ENCODE peak calls at places on chromosomes 4 and X, in nine cellular contexts. One of them, this sample, is unnamed.
A peak's percentile ranks its signal among the peaks of the same experiment; 100 is the strongest.

GRCh38 chrX:144722307-144722706 is 525.0 kb upstream of the SPANXN1 start:
- DNase-seq in HFF-Myc: no peak
- DNase-seq in cardiac muscle cell: no peak
- DNase-seq in stimulated activated CD8-positive, alpha-beta memory T cell treated with anti-CD3 and anti-CD28 coated beads, Interleukin-7, amount 100 ng/mL, for 1 hour: no peak
- DNase-seq in left ventricle myocardium inferior: no peak
- DNase-seq in lung microvascular endothelial cell: no peak
- DNase-seq in NCI-H146: no peak
- DNase-seq in osteocyte: no peak
- DNase-seq in K562: no peak
- DNase-seq in this sample: no peak

GRCh38 chrX:103175944-103176753 is 38.8 kb upstream of the BEX4 start:
- DNase-seq in HFF-Myc: no peak
- DNase-seq in cardiac muscle cell: peak; percentile 64
- DNase-seq in stimulated activated CD8-positive, alpha-beta memory T cell treated with anti-CD3 and anti-CD28 coated beads, Interleukin-7, amount 100 ng/mL, for 1 hour: peak; percentile 3
- DNase-seq in left ventricle myocardium inferior: peak; percentile 36
- DNase-seq in lung microvascular endothelial cell: peak; percentile 52
- DNase-seq in NCI-H146: peak; percentile 22
- DNase-seq in osteocyte: no peak
- DNase-seq in K562: peak; percentile 56
- DNase-seq in this sample: no peak

GRCh38 chr4:20084488-20084887 is 167.2 kb upstream of the SLIT2 start:
- DNase-seq in HFF-Myc: no peak
- DNase-seq in cardiac muscle cell: no peak
- DNase-seq in stimulated activated CD8-positive, alpha-beta memory T cell treated with anti-CD3 and anti-CD28 coated beads, Interleukin-7, amount 100 ng/mL, for 1 hour: no peak
- DNase-seq in left ventricle myocardium inferior: no peak
- DNase-seq in lung microvascular endothelial cell: no peak
- DNase-seq in NCI-H146: no peak
- DNase-seq in osteocyte: no peak
- DNase-seq in K562: no peak
- DNase-seq in this sample: no peak

GRCh38 chrX:70664726-70665125 is 220.1 kb downstream of the DLG3 start:
- DNase-seq in HFF-Myc: no peak
- DNase-seq in cardiac muscle cell: peak; percentile 34
- DNase-seq in stimulated activated CD8-positive, alpha-beta memory T cell treated with anti-CD3 and anti-CD28 coated beads, Interleukin-7, amount 100 ng/mL, for 1 hour: no peak
- DNase-seq in left ventricle myocardium inferior: no peak
- DNase-seq in lung microvascular endothelial cell: peak; percentile 39
- DNase-seq in NCI-H146: peak; percentile 42
- DNase-seq in osteocyte: no peak
- DNase-seq in K562: peak; percentile 8
- DNase-seq in this sample: no peak

GRCh38 chr4:137738377-137738990 is 206.2 kb upstream of the PCDH18 start:
- DNase-seq in HFF-Myc: no peak
- DNase-seq in cardiac muscle cell: no peak
- DNase-seq in stimulated activated CD8-positive, alpha-beta memory T cell treated with anti-CD3 and anti-CD28 coated beads, Interleukin-7, amount 100 ng/mL, for 1 hour: no peak
- DNase-seq in left ventricle myocardium inferior: no peak
- DNase-seq in lung microvascular endothelial cell: no peak
- DNase-seq in NCI-H146: no peak
- DNase-seq in osteocyte: no peak
- DNase-seq in K562: no peak
- DNase-seq in this sample: no peak

GRCh38 chr4:6270691-6271121 is 1.1 kb downstream of the WFS1 start:
- DNase-seq in HFF-Myc: no peak
- DNase-seq in cardiac muscle cell: no peak
- DNase-seq in stimulated activated CD8-positive, alpha-beta memory T cell treated with anti-CD3 and anti-CD28 coated beads, Interleukin-7, amount 100 ng/mL, for 1 hour: no peak
- DNase-seq in left ventricle myocardium inferior: no peak
- DNase-seq in lung microvascular endothelial cell: no peak
- DNase-seq in NCI-H146: no peak
- DNase-seq in osteocyte: no peak
- DNase-seq in K562: no peak
- DNase-seq in this sample: no peak

GRCh38 chr4:14301993-14302392 is 674.5 kb upstream of the BOD1L1 start:
- DNase-seq in HFF-Myc: no peak
- DNase-seq in cardiac muscle cell: no peak
- DNase-seq in stimulated activated CD8-positive, alpha-beta memory T cell treated with anti-CD3 and anti-CD28 coated beads, Interleukin-7, amount 100 ng/mL, for 1 hour: no peak
- DNase-seq in left ventricle myocardium inferior: no peak
- DNase-seq in lung microvascular endothelial cell: no peak
- DNase-seq in NCI-H146: no peak
- DNase-seq in osteocyte: no peak
- DNase-seq in K562: no peak
- DNase-seq in this sample: no peak

GRCh38 chrX:13215729-13216128 is 104.1 kb downstream of the ATXN3L start:
- DNase-seq in HFF-Myc: no peak
- DNase-seq in cardiac muscle cell: no peak
- DNase-seq in stimulated activated CD8-positive, alpha-beta memory T cell treated with anti-CD3 and anti-CD28 coated beads, Interleukin-7, amount 100 ng/mL, for 1 hour: no peak
- DNase-seq in left ventricle myocardium inferior: no peak
- DNase-seq in lung microvascular endothelial cell: peak; percentile 50
- DNase-seq in NCI-H146: no peak
- DNase-seq in osteocyte: no peak
- DNase-seq in K562: no peak
- DNase-seq in this sample: no peak

GRCh38 chrX:138018145-138018799 is 452.3 kb downstream of the ZIC3 start:
- DNase-seq in HFF-Myc: no peak
- DNase-seq in cardiac muscle cell: no peak
- DNase-seq in stimulated activated CD8-positive, alpha-beta memory T cell treated with anti-CD3 and anti-CD28 coated beads, Interleukin-7, amount 100 ng/mL, for 1 hour: no peak
- DNase-seq in left ventricle myocardium inferior: no peak
- DNase-seq in lung microvascular endothelial cell: no peak
- DNase-seq in NCI-H146: peak; percentile 73
- DNase-seq in osteocyte: no peak
- DNase-seq in K562: no peak
- DNase-seq in this sample: no peak

GRCh38 chr4:52407545-52407944 is 251.6 kb downstream of the USP46 start:
- DNase-seq in HFF-Myc: peak; percentile 36
- DNase-seq in cardiac muscle cell: no peak
- DNase-seq in stimulated activated CD8-positive, alpha-beta memory T cell treated with anti-CD3 and anti-CD28 coated beads, Interleukin-7, amount 100 ng/mL, for 1 hour: no peak
- DNase-seq in left ventricle myocardium inferior: no peak
- DNase-seq in lung microvascular endothelial cell: peak; percentile 19
- DNase-seq in NCI-H146: no peak
- DNase-seq in osteocyte: no peak
- DNase-seq in K562: no peak
- DNase-seq in this sample: no peak

This sample was measured in C1 segment of cervical spinal cord.